ENCODE peak calls at places on chromosomes 12 and 14, in seven cellular contexts. M is psoas muscle; D is ovary; A is hepatocyte; L is effector memory CD4-positive, alpha-beta T cell; P is CD4-positive, alpha-beta memory T cell; J is neuronal stem cell. T is an unnamed sample. For H3K36me3, the result is how much of the 10 kb centered on the place peaks cover.

GRCh38 chr12:30268036-30268435 is 427.6 kb downstream of the IPO8 start:
- DNase-seq in A (no peak), J (no peak), P (no peak), D (no peak), L (no peak), M (no peak), T (no peak)

GRCh38 chr12:128662106-128662505 is 161.7 kb downstream of the SLC15A4 start:
- DNase-seq in M (no peak), L (no peak), A (peak), P (no peak), D (no peak), J (no peak), T (no peak)

GRCh38 chr14:50344116-50344775 is 32.1 kb downstream of the DMAC2L start:
- DNase-seq in J (no peak), L (peak), A (no peak), M (no peak), D (no peak), P (no peak), T (no peak)

GRCh38 chr12:49223122-49223521 is 34.2 kb upstream of the TUBA1A start:
- DNase-seq in M (no peak), J (no peak), D (no peak), A (no peak), P (no peak), L (no peak), T (no peak)

GRCh38 chr12:9334026-9334692 is 126.0 kb upstream of the PZP start:
- DNase-seq in D (no peak), J (no peak), P (no peak), A (peak), M (no peak), L (no peak), T (peak)

GRCh38 chr14:23056257-23056955 is 914 bp downstream of the CDH24 start:
- DNase-seq in D (no peak), J (peak), P (peak), M (peak), A (peak), L (peak), T (peak)

GRCh38 chr12:65415826-65416225 is 137.3 kb downstream of the MSRB3 start:
- DNase-seq in L (no peak), A (peak), P (no peak), J (no peak), D (no peak), M (no peak), T (no peak)

GRCh38 chr14:44783899-44784298 is 177.8 kb downstream of the KLHL28 start:
- DNase-seq in J (no peak), M (no peak), P (no peak), L (no peak), A (no peak), D (no peak), T (no peak)

GRCh38 chr12:12803186-12803585 is 10.0 kb upstream of the DDX47 start:
- DNase-seq in D (no peak), A (peak), M (peak), J (no peak), L (no peak), P (peak), T (peak)

GRCh38 chr14:69318901-69319475 is 59.0 kb downstream of the GALNT16 start:
- DNase-seq in J (no peak), A (no peak), M (no peak), D (no peak), P (no peak), L (no peak), T (no peak)

GRCh38 chr12:1680804-1681492 is 9.9 kb upstream of the ADIPOR2 start:
- DNase-seq in L (no peak), A (no peak), P (no peak), J (no peak), D (no peak), M (no peak), T (no peak)

GRCh38 chr12:4030938-4031702 is 157.9 kb upstream of the PARP11 start:
- DNase-seq in A (peak), J (peak), D (peak), L (peak), P (peak), M (peak), T (peak)

GRCh38 chr12:118371354-118372282 is 1.1 kb downstream of the TAOK3 start:
- DNase-seq in M (peak), A (peak), L (no peak), D (peak), P (no peak), J (peak), T (peak)

GRCh38 chr12:10030446-10030845 is at the start of gene CLEC9A:
- DNase-seq in P (no peak), J (no peak), D (no peak), M (no peak), L (no peak), A (no peak), T (no peak)

GRCh38 chr12:54601841-54602240 is 13.4 kb upstream of the PPP1R1A start:
- DNase-seq in M (no peak), A (peak), D (no peak), J (no peak), L (no peak), P (no peak), T (no peak)

GRCh38 chr12:124573839-124574786 is 6.7 kb upstream of the NCOR2 start:
- DNase-seq in A (no peak), M (no peak), D (no peak), L (no peak), J (no peak), P (no peak), T (no peak)

GRCh38 chr14:51304956-51305355 is 64.9 kb downstream of the TMX1 start:
- DNase-seq in J (no peak), D (no peak), M (no peak), P (no peak), A (peak), L (no peak), T (peak)

GRCh38 chr14:81323621-81324400 is 76.3 kb downstream of the STON2 start:
- DNase-seq in A (peak), J (no peak), D (no peak), M (no peak), P (no peak), L (no peak), T (no peak)

GRCh38 chr12:27462851-27463250 is 16.3 kb downstream of the SMCO2 start:
- DNase-seq in L (no peak), P (no peak), D (peak), A (no peak), M (no peak), J (no peak), T (peak)

GRCh38 chr12:24996820-24997219 is 47.9 kb upstream of the BCAT1 start:
- DNase-seq in L (no peak), A (no peak), J (no peak), P (no peak), M (no peak), D (no peak), T (peak)

GRCh38 chr12:97493729-97494128 is 31.1 kb downstream of the RMST start:
- DNase-seq in M (no peak), D (no peak), A (no peak), P (no peak), J (no peak), L (no peak), T (no peak)

GRCh38 chr12:57522019-57522886 is at the start of gene MBD6:
- DNase-seq in J (peak), A (peak), D (peak), P (peak), M (peak), L (peak), T (peak)

GRCh38 chr14:84894254-84894653 is 635.7 kb upstream of the FLRT2 start:
- DNase-seq in A (no peak), D (no peak), J (no peak), P (no peak), M (no peak), L (no peak), T (no peak)

GRCh38 chr12:10940389-10940788 is 1.3 kb upstream of the TAS2R14 start:
- DNase-seq in M (no peak), P (no peak), J (no peak), A (no peak), L (no peak), D (no peak), T (peak)

GRCh38 chr14:68659021-68659931 is 133.6 kb downstream of the ZFP36L1 start:
- DNase-seq in D (peak), M (no peak), P (no peak), J (no peak), A (no peak), L (no peak), T (no peak)

GRCh38 chr12:7916936-7917335 is 19.1 kb downstream of the SLC2A3 start:
- DNase-seq in P (no peak), M (no peak), D (no peak), L (no peak), J (no peak), A (no peak), T (no peak)

GRCh38 chr14:81269100-81269978 is 48.6 kb upstream of the GTF2A1 start:
- DNase-seq in L (no peak), J (peak), A (peak), D (no peak), M (no peak), P (peak), T (no peak)

GRCh38 chr14:85597701-85598100 is 67.8 kb downstream of the FLRT2 start:
- DNase-seq in L (no peak), D (no peak), M (no peak), A (no peak), P (no peak), J (no peak), T (no peak)

GRCh38 chr14:92728781-92729364 is 19.6 kb downstream of the LGMN start:
- DNase-seq in D (no peak), L (no peak), J (no peak), P (no peak), M (no peak), A (no peak), T (peak)

GRCh38 chr12:28583771-28584261 is 393.6 kb downstream of the CCDC91 start:
- DNase-seq in M (no peak), J (no peak), A (peak), P (no peak), L (no peak), D (no peak), T (peak)

GRCh38 chr12:79056775-79057174 is 192.2 kb downstream of the SYT1 start:
- DNase-seq in D (no peak), M (no peak), J (no peak), L (no peak), A (no peak), P (no peak), T (no peak)

GRCh38 chr12:27824126-27824842 is 44.2 kb upstream of the MANSC4 start:
- DNase-seq in M (no peak), P (no peak), J (no peak), D (no peak), A (no peak), L (no peak), T (no peak)

GRCh38 chr12:4438834-4439596 is 6.6 kb downstream of the FGF6 start:
- DNase-seq in A (no peak), L (no peak), D (no peak), M (no peak), J (no peak), P (no peak), T (no peak)

GRCh38 chr12:52748578-52748977 is 28.6 kb downstream of the KRT76 start:
- DNase-seq in P (no peak), A (no peak), L (no peak), D (no peak), M (no peak), J (no peak), T (no peak)

GRCh38 chr12:76690916-76691700 is 72.8 kb upstream of the ZDHHC17 start:
- DNase-seq in D (no peak), P (no peak), J (no peak), L (no peak), M (no peak), A (no peak), T (no peak)
- H3K4me3 ChIP-seq in D (no peak), P (no peak), J (no peak), L (no peak), M (no peak), A (no peak), T (no peak)

DNA sequence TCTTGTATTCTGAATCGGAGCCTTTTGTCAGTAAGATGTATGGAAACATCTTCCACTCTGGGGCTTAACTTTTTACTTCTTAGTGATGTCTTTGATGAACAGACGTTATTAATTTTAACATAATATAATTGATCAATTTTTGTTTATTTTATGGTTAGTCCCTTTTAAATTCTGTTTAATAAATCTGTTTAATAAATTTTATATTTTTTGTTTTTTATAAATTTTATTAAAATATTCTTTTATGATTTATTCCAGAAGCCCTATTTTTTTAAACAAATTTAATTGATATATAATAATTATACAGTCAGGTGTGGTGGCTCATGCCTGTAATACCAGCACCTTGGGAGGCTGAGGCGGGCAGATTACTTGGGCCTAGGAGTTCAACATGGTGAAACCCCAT is 235.1 kb downstream of the AEBP2 start:
- DNase-seq in A (no peak), M (no peak), D (no peak), L (no peak), P (no peak), J (no peak), T (no peak)
- H3K36me3 ChIP-seq in A (under half), M (under half), D (under half), L (under half), P (under half), J (under half), T (under half)

GRCh38 chr12:69154585-69155363 is 84.6 kb upstream of the CPSF6 start:
- DNase-seq in J (peak), P (peak), M (peak), D (peak), A (peak), L (peak), T (peak)

GRCh38 chr12:69161835-69162234 is 77.5 kb upstream of the CPSF6 start:
- DNase-seq in P (peak), D (no peak), J (no peak), A (no peak), L (peak), M (no peak), T (no peak)

GRCh38 chr12:69151254-69151751 is 88.1 kb upstream of the CPSF6 start:
- DNase-seq in D (no peak), L (no peak), M (no peak), A (peak), J (no peak), P (no peak), T (no peak)

GRCh38 chr12:69157023-69157655 is 82.2 kb upstream of the CPSF6 start:
- DNase-seq in L (peak), J (peak), A (peak), P (peak), M (peak), D (peak), T (peak)
- H3K4me3 ChIP-seq in L (no peak), J (no peak), A (no peak), P (no peak), M (no peak), D (no peak), T (no peak)

DNA sequence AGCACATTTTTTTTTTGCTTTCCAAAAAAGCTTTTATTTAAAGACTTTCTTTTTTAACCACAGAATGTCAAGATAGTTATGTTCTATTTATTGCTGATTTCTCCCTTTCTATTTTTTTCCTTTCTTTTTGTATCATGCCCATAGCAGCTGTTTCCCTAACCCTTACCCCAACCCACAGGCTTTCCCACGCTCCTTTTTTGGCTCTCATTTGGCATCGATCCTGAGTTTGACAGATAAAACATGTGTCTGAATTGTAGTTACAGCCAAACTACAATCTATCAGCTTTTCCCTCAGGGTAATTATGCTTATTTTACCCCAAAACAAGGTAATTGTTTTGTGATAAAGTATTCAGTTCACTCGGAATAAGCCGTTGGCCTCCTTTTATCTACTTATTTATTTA is 46.7 kb downstream of the PDE3A start:
- DNase-seq in D (peak), J (no peak), A (no peak), P (no peak), M (no peak), L (no peak), T (no peak)
- H3K36me3 ChIP-seq in D (under half), J (under half), A (under half), P (under half), M (under half), L (under half), T (under half)

DNA sequence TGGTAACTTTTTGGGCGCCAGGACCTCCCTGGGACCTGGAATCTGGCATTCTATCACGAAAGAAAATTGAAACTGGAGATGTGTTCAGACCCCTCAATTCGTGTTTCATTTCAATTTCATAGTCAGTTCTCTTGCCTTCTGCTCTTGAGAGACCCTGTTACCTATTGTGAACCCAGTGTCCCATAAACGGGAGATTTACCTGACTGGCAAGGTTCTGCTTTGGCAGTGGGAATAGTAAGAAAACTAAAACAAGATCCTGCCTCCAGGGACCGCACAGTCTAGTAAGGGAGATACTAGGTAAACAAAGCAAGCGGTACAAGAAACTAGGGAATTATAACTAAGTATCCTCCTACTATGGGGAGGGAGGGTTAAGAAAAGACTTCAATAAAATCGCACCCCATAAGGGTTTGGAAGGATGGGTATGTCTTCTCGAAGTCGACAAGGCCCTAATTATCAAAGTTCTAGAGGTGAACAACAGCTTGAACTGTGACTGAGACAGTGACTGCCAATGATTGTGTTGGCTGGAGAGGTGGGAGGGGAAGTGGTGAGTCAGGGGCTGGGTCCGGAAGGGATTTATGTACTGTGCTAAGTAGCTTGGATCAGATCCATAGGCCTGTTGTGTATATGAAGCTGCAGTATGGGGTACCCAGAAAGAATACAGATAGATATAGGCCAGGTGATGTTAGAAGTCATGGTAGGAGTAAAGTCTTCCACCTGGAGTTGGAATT is 754 bp downstream of the ACSS3 start:
- DNase-seq in D (peak), L (no peak), P (no peak), M (peak), J (no peak), A (peak), T (peak)
- H3K4me3 ChIP-seq in D (peak), L (no peak), P (no peak), M (peak), J (peak), A (peak), T (peak)

GRCh38 chr12:131735153-131735456 is 24.2 kb downstream of the SFSWAP start:
- DNase-seq in P (no peak), A (no peak), L (no peak), M (no peak), D (no peak), J (no peak), T (no peak)
- H3K36me3 ChIP-seq in P (half or more), A (under half), L (half or more), M (half or more), D (under half), J (half or more), T (half or more)

GRCh38 chr14:61472801-61473376 is 151.5 kb downstream of the PRKCH start:
- DNase-seq in D (no peak), P (peak), M (no peak), L (peak), J (no peak), A (no peak), T (no peak)
- H3K4me3 ChIP-seq in D (no peak), P (peak), M (no peak), L (no peak), J (no peak), A (no peak), T (no peak)

DNA sequence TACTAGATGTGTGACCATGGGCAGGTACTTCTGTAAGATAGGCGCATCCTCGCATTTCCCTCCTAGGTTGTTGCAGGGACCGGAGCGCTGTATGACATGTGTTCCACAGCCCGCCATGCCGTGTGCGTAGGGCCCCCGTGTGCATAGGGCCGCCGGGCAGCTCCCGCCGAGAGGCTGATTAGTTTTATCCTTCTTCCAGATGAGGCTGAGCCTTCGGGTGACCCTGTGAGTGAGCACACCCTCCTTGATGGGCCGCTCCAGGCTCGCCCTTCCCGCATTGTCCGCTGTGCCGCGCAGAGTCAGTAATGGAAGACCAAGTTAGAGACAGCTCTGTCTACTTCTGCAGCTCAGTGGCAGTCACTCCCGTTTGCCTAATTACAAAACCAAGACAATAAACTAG is 72.9 kb upstream of the DYNC1H1 start:
- DNase-seq in L (no peak), P (no peak), A (no peak), J (no peak), D (no peak), M (no peak), T (no peak)
- H3K36me3 ChIP-seq in L (half or more), P (half or more), A (under half), J (under half), D (under half), M (half or more), T (under half)

GRCh38 chr12:19192709-19193108 is 63.2 kb downstream of the PLEKHA5 start:
- DNase-seq in P (no peak), M (no peak), L (no peak), J (no peak), A (no peak), D (no peak), T (no peak)

GRCh38 chr12:19191089-19191488 is 61.6 kb downstream of the PLEKHA5 start:
- DNase-seq in L (no peak), A (no peak), J (no peak), P (no peak), M (no peak), D (no peak), T (no peak)

GRCh38 chr12:19191563-19191962 is 62.0 kb downstream of the PLEKHA5 start:
- DNase-seq in A (no peak), P (no peak), J (no peak), L (no peak), D (no peak), M (no peak), T (peak)

GRCh38 chr12:19189522-19189921 is 60.0 kb downstream of the PLEKHA5 start:
- DNase-seq in J (no peak), D (no peak), A (no peak), M (no peak), P (no peak), L (no peak), T (no peak)

DNA sequence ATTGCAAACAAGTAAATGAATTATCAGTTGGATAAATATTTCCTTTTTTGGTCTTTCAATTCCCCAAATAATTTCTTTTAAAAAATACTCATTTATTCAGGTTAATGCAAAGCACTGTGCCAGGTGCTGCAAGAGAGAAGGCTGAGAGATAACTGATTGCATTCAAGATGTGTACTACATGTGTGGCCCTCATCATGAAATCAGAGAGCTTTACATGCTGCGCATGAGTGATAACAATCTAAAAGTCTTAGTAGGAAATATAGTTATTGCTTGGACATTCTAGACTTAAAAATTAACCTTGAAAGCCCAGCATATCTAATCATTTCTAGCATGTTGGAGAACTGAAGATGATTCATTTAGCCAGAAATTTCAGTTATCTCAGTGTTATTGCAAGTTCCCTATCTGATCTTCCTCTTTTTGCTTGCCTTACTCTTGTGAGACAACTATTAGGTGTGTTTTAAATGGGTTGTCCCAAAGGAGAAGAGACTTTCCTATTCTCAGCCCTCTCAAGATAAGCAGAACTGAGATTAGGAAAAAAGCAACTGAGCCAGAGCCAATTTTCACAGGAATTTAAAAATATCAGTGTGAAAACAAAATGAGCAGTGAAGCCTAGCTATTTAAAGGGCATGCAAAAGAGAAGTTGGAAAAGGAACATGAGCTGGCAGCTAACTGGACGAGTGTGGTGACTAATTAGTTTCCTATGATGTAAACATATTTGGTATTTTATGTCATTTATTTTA is 60.9 kb downstream of the PLEKHA5 start:
- DNase-seq in D (no peak), L (no peak), P (no peak), J (no peak), A (no peak), M (no peak), T (peak)
- H3K4me3 ChIP-seq in D (no peak), L (no peak), P (no peak), J (no peak), A (no peak), M (no peak), T (no peak)